ENCODE peak calls at places on chromosomes 6 and 20, in four cellular contexts. N is T1000; Z is activated CD4-positive, alpha-beta T cell treated with anti-CD3 and anti-CD28 coated beads, Interleukin-2, amount 10 ng/mL, durations not matched to agents 7 days and 5 days; A is hepatocyte. W is an unnamed sample.

GRCh38 chr6:20444786-20445271 is 43.1 kb downstream of the E2F3 start:
- DNase-seq in A (no peak), N (no peak), Z (no peak), W (no peak)

GRCh38 chr20:50015636-50015992 is 32.8 kb downstream of the SNAI1 start:
- DNase-seq in N (no peak), Z (no peak), A (no peak), W (no peak)

GRCh38 chr20:47843886-47844567 is 58.7 kb upstream of the SULF2 start:
- DNase-seq in Z (no peak), N (no peak), A (peak; percentile 55), W (no peak)

GRCh38 chr6:130697661-130698535 is 129.3 kb upstream of the SMLR1 start:
- DNase-seq in A (peak; percentile 69), N (peak; percentile 34), Z (peak; percentile 80), W (peak; percentile 39)

GRCh38 chr20:32787168-32787567 is 25.0 kb downstream of the DNMT3B start:
- DNase-seq in Z (no peak), A (no peak), N (no peak), W (no peak)

GRCh38 chr6:139539852-139540251 is 165.4 kb upstream of the CITED2 start:
- DNase-seq in N (peak; percentile 65), Z (no peak), A (peak; percentile 76), W (no peak)

GRCh38 chr6:71965404-71965803 is 79.1 kb downstream of the RIMS1 start:
- DNase-seq in N (no peak), A (no peak), Z (no peak), W (no peak)

GRCh38 chr6:56688521-56688920 is 45.8 kb upstream of the DST start:
- DNase-seq in N (no peak), A (peak; percentile 52), Z (no peak), W (no peak)

GRCh38 chr20:57243480-57244220 is 22.8 kb downstream of the BMP7 start:
- DNase-seq in Z (no peak), N (no peak), A (no peak), W (peak; percentile 63)

GRCh38 chr20:2871555-2872303 is 1.6 kb upstream of the PTPRA start:
- DNase-seq in N (no peak), Z (no peak), A (no peak), W (no peak)

GRCh38 chr6:98833101-98834059 is 994 bp upstream of the POU3F2 start:
- DNase-seq in Z (no peak), N (no peak), A (peak; percentile 57), W (peak; percentile 76)